ENCODE peak calls at places on chromosomes 6 and 20, in eight cellular contexts. One of them, this sample, is unnamed.
A peak's percentile ranks its signal among the peaks of the same experiment; 100 is the strongest.

GRCh38 chr6:164322533-164322932 is 908.0 kb downstream of the QKI start:
- DNase-seq in fibroblast of lung: peak; percentile 1
- DNase-seq in B cell: no peak
- DNase-seq in PC-3: peak; percentile 76
- DNase-seq in psoas muscle: no peak
- DNase-seq in brain microvascular endothelial cell: peak; percentile 81
- DNase-seq in cardiac muscle cell: no peak
- DNase-seq in fibroblast of pulmonary artery: peak; percentile 93
- DNase-seq in this sample: no peak

GRCh38 chr6:35484921-35485392 is 11.9 kb downstream of the TEAD3 start:
- DNase-seq in fibroblast of lung: no peak
- DNase-seq in B cell: no peak
- DNase-seq in PC-3: peak; percentile 62
- DNase-seq in psoas muscle: peak; percentile 38
- DNase-seq in brain microvascular endothelial cell: no peak
- DNase-seq in cardiac muscle cell: no peak
- DNase-seq in fibroblast of pulmonary artery: no peak
- DNase-seq in this sample: no peak

GRCh38 chr20:2042400-2042799 is 48.5 kb upstream of the PDYN start:
- DNase-seq in fibroblast of lung: peak; percentile 1
- DNase-seq in B cell: no peak
- DNase-seq in PC-3: peak; percentile 59
- DNase-seq in psoas muscle: no peak
- DNase-seq in brain microvascular endothelial cell: peak; percentile 27
- DNase-seq in cardiac muscle cell: no peak
- DNase-seq in fibroblast of pulmonary artery: peak; percentile 41
- DNase-seq in this sample: peak; percentile 0

GRCh38 chr20:53707341-53708102 is 113.9 kb upstream of the ZNF217 start:
- DNase-seq in fibroblast of lung: peak; percentile 23
- DNase-seq in B cell: no peak
- DNase-seq in PC-3: peak; percentile 35
- DNase-seq in psoas muscle: no peak
- DNase-seq in brain microvascular endothelial cell: peak; percentile 15
- DNase-seq in cardiac muscle cell: no peak
- DNase-seq in fibroblast of pulmonary artery: no peak
- DNase-seq in this sample: no peak

GRCh38 chr20:14178952-14179351 is 158.5 kb downstream of the FLRT3 start:
- DNase-seq in fibroblast of lung: no peak
- DNase-seq in B cell: no peak
- DNase-seq in PC-3: peak; percentile 45
- DNase-seq in psoas muscle: no peak
- DNase-seq in brain microvascular endothelial cell: no peak
- DNase-seq in cardiac muscle cell: no peak
- DNase-seq in fibroblast of pulmonary artery: no peak
- DNase-seq in this sample: no peak

GRCh38 chr6:170279977-170280688 is 10.7 kb downstream of the DLL1 start:
- DNase-seq in fibroblast of lung: peak; percentile 14
- DNase-seq in B cell: peak; percentile 60
- DNase-seq in PC-3: peak; percentile 65
- DNase-seq in psoas muscle: peak; percentile 89
- DNase-seq in brain microvascular endothelial cell: no peak
- DNase-seq in cardiac muscle cell: peak; percentile 60
- DNase-seq in fibroblast of pulmonary artery: no peak
- DNase-seq in this sample: no peak

GRCh38 chr6:6333498-6333897 is 13.0 kb upstream of the F13A1 start:
- DNase-seq in fibroblast of lung: no peak
- DNase-seq in B cell: no peak
- DNase-seq in PC-3: peak; percentile 19
- DNase-seq in psoas muscle: no peak
- DNase-seq in brain microvascular endothelial cell: peak; percentile 34
- DNase-seq in cardiac muscle cell: peak; percentile 46
- DNase-seq in fibroblast of pulmonary artery: no peak
- DNase-seq in this sample: no peak

GRCh38 chr20:41830702-41831101 is 212.5 kb upstream of the CHD6 start:
- DNase-seq in fibroblast of lung: no peak
- DNase-seq in B cell: no peak
- DNase-seq in PC-3: no peak
- DNase-seq in psoas muscle: no peak
- DNase-seq in brain microvascular endothelial cell: no peak
- DNase-seq in cardiac muscle cell: no peak
- DNase-seq in fibroblast of pulmonary artery: no peak
- DNase-seq in this sample: no peak

GRCh38 chr6:111447051-111447450 is 36.0 kb downstream of the REV3L start:
- DNase-seq in fibroblast of lung: peak; percentile 39
- DNase-seq in B cell: no peak
- DNase-seq in PC-3: no peak
- DNase-seq in psoas muscle: no peak
- DNase-seq in brain microvascular endothelial cell: no peak
- DNase-seq in cardiac muscle cell: no peak
- DNase-seq in fibroblast of pulmonary artery: no peak
- DNase-seq in this sample: no peak

GRCh38 chr20:31968299-31969126 is 562 bp downstream of the XKR7 start:
- DNase-seq in fibroblast of lung: peak; percentile 59
- DNase-seq in B cell: peak; percentile 75
- DNase-seq in PC-3: peak; percentile 61
- DNase-seq in psoas muscle: peak; percentile 84
- DNase-seq in brain microvascular endothelial cell: peak; percentile 48
- DNase-seq in cardiac muscle cell: peak; percentile 94
- DNase-seq in fibroblast of pulmonary artery: peak; percentile 73
- DNase-seq in this sample: no peak

GRCh38 chr6:30819287-30819917 is 64.9 kb upstream of the DDR1 start:
- DNase-seq in fibroblast of lung: no peak
- DNase-seq in B cell: no peak
- DNase-seq in PC-3: peak; percentile 51
- DNase-seq in psoas muscle: no peak
- DNase-seq in brain microvascular endothelial cell: no peak
- DNase-seq in cardiac muscle cell: no peak
- DNase-seq in fibroblast of pulmonary artery: no peak
- DNase-seq in this sample: no peak

GRCh38 chr6:142805042-142805441 is 139.9 kb downstream of the HIVEP2 start:
- DNase-seq in fibroblast of lung: no peak
- DNase-seq in B cell: no peak
- DNase-seq in PC-3: no peak
- DNase-seq in psoas muscle: no peak
- DNase-seq in brain microvascular endothelial cell: no peak
- DNase-seq in cardiac muscle cell: no peak
- DNase-seq in fibroblast of pulmonary artery: no peak
- DNase-seq in this sample: no peak

GRCh38 chr6:143806282-143807102 is 36.6 kb upstream of the LTV1 start:
- DNase-seq in fibroblast of lung: peak; percentile 67
- DNase-seq in B cell: no peak
- DNase-seq in PC-3: peak; percentile 25
- DNase-seq in psoas muscle: no peak
- DNase-seq in brain microvascular endothelial cell: peak; percentile 93
- DNase-seq in cardiac muscle cell: no peak
- DNase-seq in fibroblast of pulmonary artery: peak; percentile 74
- DNase-seq in this sample: no peak

GRCh38 chr6:46172176-46172575 is 1.4 kb upstream of the ENPP5 start:
- DNase-seq in fibroblast of lung: no peak
- DNase-seq in B cell: no peak
- DNase-seq in PC-3: no peak
- DNase-seq in psoas muscle: no peak
- DNase-seq in brain microvascular endothelial cell: no peak
- DNase-seq in cardiac muscle cell: no peak
- DNase-seq in fibroblast of pulmonary artery: no peak
- DNase-seq in this sample: no peak

GRCh38 chr6:77123527-77123926 is 339.8 kb downstream of the HTR1B start:
- DNase-seq in fibroblast of lung: no peak
- DNase-seq in B cell: no peak
- DNase-seq in PC-3: no peak
- DNase-seq in psoas muscle: no peak
- DNase-seq in brain microvascular endothelial cell: no peak
- DNase-seq in cardiac muscle cell: no peak
- DNase-seq in fibroblast of pulmonary artery: no peak
- DNase-seq in this sample: no peak

GRCh38 chr20:63651942-63652191 is 1.4 kb downstream of the STMN3 start:
- DNase-seq in fibroblast of lung: no peak
- DNase-seq in B cell: no peak
- DNase-seq in PC-3: no peak
- DNase-seq in psoas muscle: no peak
- DNase-seq in brain microvascular endothelial cell: no peak
- DNase-seq in cardiac muscle cell: no peak
- DNase-seq in fibroblast of pulmonary artery: no peak
- DNase-seq in this sample: no peak

GRCh38 chr20:41587523-41587922 is 30.7 kb downstream of the CHD6 start:
- DNase-seq in fibroblast of lung: no peak
- DNase-seq in B cell: no peak
- DNase-seq in PC-3: no peak
- DNase-seq in psoas muscle: no peak
- DNase-seq in brain microvascular endothelial cell: no peak
- DNase-seq in cardiac muscle cell: no peak
- DNase-seq in fibroblast of pulmonary artery: peak; percentile 6
- DNase-seq in this sample: no peak

GRCh38 chr20:58614366-58614765 is 36.7 kb upstream of the STX16 start:
- DNase-seq in fibroblast of lung: no peak
- DNase-seq in B cell: no peak
- DNase-seq in PC-3: no peak
- DNase-seq in psoas muscle: no peak
- DNase-seq in brain microvascular endothelial cell: no peak
- DNase-seq in cardiac muscle cell: no peak
- DNase-seq in fibroblast of pulmonary artery: no peak
- DNase-seq in this sample: no peak

GRCh38 chr6:3869632-3870527 is 20.7 kb downstream of the FAM50B start:
- DNase-seq in fibroblast of lung: no peak
- DNase-seq in B cell: no peak
- DNase-seq in PC-3: no peak
- DNase-seq in psoas muscle: no peak
- DNase-seq in brain microvascular endothelial cell: no peak
- DNase-seq in cardiac muscle cell: no peak
- DNase-seq in fibroblast of pulmonary artery: no peak
- DNase-seq in this sample: no peak

GRCh38 chr6:170027111-170028043 is 263.5 kb downstream of the DLL1 start:
- DNase-seq in fibroblast of lung: peak; percentile 57
- DNase-seq in B cell: no peak
- DNase-seq in PC-3: peak; percentile 33
- DNase-seq in psoas muscle: no peak
- DNase-seq in brain microvascular endothelial cell: no peak
- DNase-seq in cardiac muscle cell: no peak
- DNase-seq in fibroblast of pulmonary artery: no peak
- DNase-seq in this sample: no peak

GRCh38 chr6:22146581-22147468 is 150.0 kb downstream of the PRL start:
- DNase-seq in fibroblast of lung: no peak
- DNase-seq in B cell: no peak
- DNase-seq in PC-3: no peak
- DNase-seq in psoas muscle: peak; percentile 46
- DNase-seq in brain microvascular endothelial cell: no peak
- DNase-seq in cardiac muscle cell: no peak
- DNase-seq in fibroblast of pulmonary artery: peak; percentile 8
- DNase-seq in this sample: no peak

GRCh38 chr6:22141271-22141745 is 155.5 kb downstream of the PRL start:
- DNase-seq in fibroblast of lung: no peak
- DNase-seq in B cell: no peak
- DNase-seq in PC-3: peak; percentile 90
- DNase-seq in psoas muscle: no peak
- DNase-seq in brain microvascular endothelial cell: no peak
- DNase-seq in cardiac muscle cell: peak; percentile 39
- DNase-seq in fibroblast of pulmonary artery: peak; percentile 35
- DNase-seq in this sample: no peak

GRCh38 chr6:22145294-22145693 is 151.5 kb downstream of the PRL start:
- DNase-seq in fibroblast of lung: no peak
- DNase-seq in B cell: no peak
- DNase-seq in PC-3: no peak
- DNase-seq in psoas muscle: no peak
- DNase-seq in brain microvascular endothelial cell: no peak
- DNase-seq in cardiac muscle cell: no peak
- DNase-seq in fibroblast of pulmonary artery: no peak
- DNase-seq in this sample: no peak

GRCh38 chr6:22145823-22146379 is 150.9 kb downstream of the PRL start:
- DNase-seq in fibroblast of lung: peak; percentile 82
- DNase-seq in B cell: no peak
- DNase-seq in PC-3: no peak
- DNase-seq in psoas muscle: no peak
- DNase-seq in brain microvascular endothelial cell: peak; percentile 53
- DNase-seq in cardiac muscle cell: peak; percentile 24
- DNase-seq in fibroblast of pulmonary artery: peak; percentile 65
- DNase-seq in this sample: peak; percentile 64

GRCh38 chr6:22142931-22143330 is 153.9 kb downstream of the PRL start:
- DNase-seq in fibroblast of lung: no peak
- DNase-seq in B cell: no peak
- DNase-seq in PC-3: no peak
- DNase-seq in psoas muscle: no peak
- DNase-seq in brain microvascular endothelial cell: no peak
- DNase-seq in cardiac muscle cell: no peak
- DNase-seq in fibroblast of pulmonary artery: no peak
- DNase-seq in this sample: no peak
- TF ChIP-seq CTCF in fibroblast of lung: no peak
- TF ChIP-seq CTCF in B cell: no peak
- TF ChIP-seq CTCF in PC-3: no peak
- TF ChIP-seq CTCF in psoas muscle: no peak
- TF ChIP-seq CTCF in brain microvascular endothelial cell: no peak
- TF ChIP-seq CTCF in cardiac muscle cell: no peak
- TF ChIP-seq CTCF in fibroblast of pulmonary artery: no peak
- TF ChIP-seq CTCF in this sample: no peak

GRCh38 chr20:35252037-35252461 is 25.6 kb downstream of the MMP24 start:
- DNase-seq in fibroblast of lung: no peak
- DNase-seq in B cell: no peak
- DNase-seq in PC-3: no peak
- DNase-seq in psoas muscle: no peak
- DNase-seq in brain microvascular endothelial cell: no peak
- DNase-seq in cardiac muscle cell: no peak
- DNase-seq in fibroblast of pulmonary artery: no peak
- DNase-seq in this sample: no peak
- TF ChIP-seq CTCF in fibroblast of lung: no peak
- TF ChIP-seq CTCF in B cell: no peak
- TF ChIP-seq CTCF in PC-3: no peak
- TF ChIP-seq CTCF in psoas muscle: no peak
- TF ChIP-seq CTCF in brain microvascular endothelial cell: no peak
- TF ChIP-seq CTCF in cardiac muscle cell: no peak
- TF ChIP-seq CTCF in fibroblast of pulmonary artery: no peak
- TF ChIP-seq CTCF in this sample: no peak

DNA sequence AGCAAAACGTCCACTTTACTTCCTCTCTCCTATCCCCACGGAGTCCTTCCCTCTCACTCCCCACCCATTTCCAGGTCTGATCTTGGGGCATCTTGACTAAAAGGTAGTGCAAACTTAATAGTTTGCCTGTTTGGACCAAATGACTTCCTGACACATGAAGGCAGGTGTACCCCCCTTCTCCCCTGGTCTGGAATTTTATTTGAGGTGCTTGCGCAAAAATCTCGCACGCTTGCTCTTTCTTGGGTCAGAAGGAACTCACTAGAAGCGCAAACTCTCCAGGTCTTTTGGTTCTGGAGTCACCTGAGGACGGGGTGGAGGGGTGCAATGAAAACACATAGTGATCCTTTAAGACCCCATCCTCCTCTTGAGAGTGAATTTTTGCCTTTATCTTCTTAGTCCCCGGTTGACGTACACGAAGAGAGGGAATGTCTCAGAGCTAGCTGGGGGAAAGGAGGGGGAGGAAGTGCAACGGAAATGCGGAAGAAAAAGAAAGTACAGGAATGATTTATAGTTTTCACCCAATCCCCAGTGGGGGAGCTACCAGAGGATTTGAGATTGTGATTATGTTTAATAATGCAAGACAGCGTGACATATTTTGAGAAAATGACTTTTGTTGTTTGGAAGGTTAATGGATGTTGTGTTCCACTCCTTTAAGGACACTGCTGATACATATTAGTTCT is 4.9 kb downstream of the ADGRB3 start:
- DNase-seq in fibroblast of lung: peak; percentile 13
- DNase-seq in B cell: no peak
- DNase-seq in PC-3: no peak
- DNase-seq in psoas muscle: no peak
- DNase-seq in brain microvascular endothelial cell: no peak
- DNase-seq in cardiac muscle cell: no peak
- DNase-seq in fibroblast of pulmonary artery: peak; percentile 42
- DNase-seq in this sample: no peak
- TF ChIP-seq CTCF in fibroblast of lung: no peak
- TF ChIP-seq CTCF in B cell: no peak
- TF ChIP-seq CTCF in PC-3: no peak
- TF ChIP-seq CTCF in psoas muscle: no peak
- TF ChIP-seq CTCF in brain microvascular endothelial cell: no peak
- TF ChIP-seq CTCF in cardiac muscle cell: no peak
- TF ChIP-seq CTCF in fibroblast of pulmonary artery: no peak
- TF ChIP-seq CTCF in this sample: no peak

GRCh38 chr20:44271915-44272663 is 25.0 kb downstream of the GDAP1L1 start:
- DNase-seq in fibroblast of lung: no peak
- DNase-seq in B cell: no peak
- DNase-seq in PC-3: no peak
- DNase-seq in psoas muscle: no peak
- DNase-seq in brain microvascular endothelial cell: no peak
- DNase-seq in cardiac muscle cell: no peak
- DNase-seq in fibroblast of pulmonary artery: no peak
- DNase-seq in this sample: no peak
- TF ChIP-seq CTCF in fibroblast of lung: no peak
- TF ChIP-seq CTCF in B cell: no peak
- TF ChIP-seq CTCF in PC-3: peak; percentile 56
- TF ChIP-seq CTCF in psoas muscle: no peak
- TF ChIP-seq CTCF in brain microvascular endothelial cell: peak; percentile 34
- TF ChIP-seq CTCF in cardiac muscle cell: peak; percentile 19
- TF ChIP-seq CTCF in fibroblast of pulmonary artery: peak; percentile 10
- TF ChIP-seq CTCF in this sample: no peak

This sample was measured in AG09319.